ENCODE peak calls at places on chromosomes 2 and 18, in eight cellular contexts. One of them, this sample, is unnamed.

GRCh38 chr2:232310189-232310588 is 68.4 kb upstream of the ALPP start:
- DNase-seq in ovary: no peak
- DNase-seq in stimulated activated CD4-positive, alpha-beta T cell treated with anti-CD3 and anti-CD28 coated beads, Interleukin-15, amount 100 ng/mL, for 24 hours: peak
- DNase-seq in RWPE1: no peak
- DNase-seq in HS-5: no peak
- DNase-seq in Peyer's patch: no peak
- DNase-seq in HFFc6: no peak
- DNase-seq in fibroblast of the aortic adventitia: no peak
- DNase-seq in this sample: no peak

GRCh38 chr18:51666717-51667320 is 469.3 kb upstream of the MEX3C start:
- DNase-seq in fibroblast of the aortic adventitia: peak
- DNase-seq in Peyer's patch: no peak
- DNase-seq in stimulated activated CD4-positive, alpha-beta T cell treated with anti-CD3 and anti-CD28 coated beads, Interleukin-15, amount 100 ng/mL, for 24 hours: no peak
- DNase-seq in ovary: no peak
- DNase-seq in HS-5: no peak
- DNase-seq in HFFc6: no peak
- DNase-seq in RWPE1: no peak
- DNase-seq in this sample: no peak

GRCh38 chr2:47072018-47072691 is 83.0 kb downstream of the STPG4 start:
- DNase-seq in Peyer's patch: no peak
- DNase-seq in RWPE1: no peak
- DNase-seq in HS-5: no peak
- DNase-seq in ovary: peak
- DNase-seq in HFFc6: peak
- DNase-seq in fibroblast of the aortic adventitia: peak
- DNase-seq in stimulated activated CD4-positive, alpha-beta T cell treated with anti-CD3 and anti-CD28 coated beads, Interleukin-15, amount 100 ng/mL, for 24 hours: no peak
- DNase-seq in this sample: peak

GRCh38 chr2:9206991-9207640 is 504 bp downstream of the ASAP2 start:
- DNase-seq in stimulated activated CD4-positive, alpha-beta T cell treated with anti-CD3 and anti-CD28 coated beads, Interleukin-15, amount 100 ng/mL, for 24 hours: peak
- DNase-seq in RWPE1: peak
- DNase-seq in Peyer's patch: no peak
- DNase-seq in ovary: peak
- DNase-seq in HFFc6: no peak
- DNase-seq in HS-5: no peak
- DNase-seq in fibroblast of the aortic adventitia: no peak
- DNase-seq in this sample: peak

GRCh38 chr2:179332903-179333302 is 68.3 kb upstream of the SESTD1 start:
- DNase-seq in ovary: no peak
- DNase-seq in fibroblast of the aortic adventitia: no peak
- DNase-seq in HFFc6: peak
- DNase-seq in stimulated activated CD4-positive, alpha-beta T cell treated with anti-CD3 and anti-CD28 coated beads, Interleukin-15, amount 100 ng/mL, for 24 hours: no peak
- DNase-seq in Peyer's patch: no peak
- DNase-seq in RWPE1: peak
- DNase-seq in HS-5: no peak
- DNase-seq in this sample: no peak

GRCh38 chr2:73901143-73901542 is 8.3 kb downstream of the ACTG2 start:
- DNase-seq in stimulated activated CD4-positive, alpha-beta T cell treated with anti-CD3 and anti-CD28 coated beads, Interleukin-15, amount 100 ng/mL, for 24 hours: no peak
- DNase-seq in HS-5: no peak
- DNase-seq in HFFc6: no peak
- DNase-seq in RWPE1: no peak
- DNase-seq in ovary: no peak
- DNase-seq in fibroblast of the aortic adventitia: no peak
- DNase-seq in Peyer's patch: no peak
- DNase-seq in this sample: no peak

GRCh38 chr2:188388831-188389230 is 97.2 kb downstream of the GULP1 start:
- DNase-seq in Peyer's patch: no peak
- DNase-seq in ovary: no peak
- DNase-seq in HFFc6: no peak
- DNase-seq in fibroblast of the aortic adventitia: no peak
- DNase-seq in stimulated activated CD4-positive, alpha-beta T cell treated with anti-CD3 and anti-CD28 coated beads, Interleukin-15, amount 100 ng/mL, for 24 hours: no peak
- DNase-seq in RWPE1: no peak
- DNase-seq in HS-5: no peak
- DNase-seq in this sample: no peak

GRCh38 chr18:10270160-10270571 is 184.3 kb upstream of the APCDD1 start:
- DNase-seq in fibroblast of the aortic adventitia: peak
- DNase-seq in HS-5: no peak
- DNase-seq in stimulated activated CD4-positive, alpha-beta T cell treated with anti-CD3 and anti-CD28 coated beads, Interleukin-15, amount 100 ng/mL, for 24 hours: no peak
- DNase-seq in ovary: peak
- DNase-seq in RWPE1: no peak
- DNase-seq in Peyer's patch: no peak
- DNase-seq in HFFc6: peak
- DNase-seq in this sample: no peak

GRCh38 chr2:152466925-152467676 is 132.1 kb downstream of the FMNL2 start:
- DNase-seq in Peyer's patch: peak
- DNase-seq in HS-5: no peak
- DNase-seq in fibroblast of the aortic adventitia: peak
- DNase-seq in stimulated activated CD4-positive, alpha-beta T cell treated with anti-CD3 and anti-CD28 coated beads, Interleukin-15, amount 100 ng/mL, for 24 hours: no peak
- DNase-seq in ovary: no peak
- DNase-seq in HFFc6: no peak
- DNase-seq in RWPE1: peak
- DNase-seq in this sample: no peak

GRCh38 chr2:31962757-31963361 is 47.9 kb downstream of the MEMO1 start:
- DNase-seq in HS-5: no peak
- DNase-seq in ovary: no peak
- DNase-seq in Peyer's patch: no peak
- DNase-seq in RWPE1: no peak
- DNase-seq in HFFc6: no peak
- DNase-seq in fibroblast of the aortic adventitia: no peak
- DNase-seq in stimulated activated CD4-positive, alpha-beta T cell treated with anti-CD3 and anti-CD28 coated beads, Interleukin-15, amount 100 ng/mL, for 24 hours: peak
- DNase-seq in this sample: no peak

GRCh38 chr2:111905990-111906735 is 7.8 kb downstream of the MERTK start:
- DNase-seq in RWPE1: no peak
- DNase-seq in Peyer's patch: peak
- DNase-seq in stimulated activated CD4-positive, alpha-beta T cell treated with anti-CD3 and anti-CD28 coated beads, Interleukin-15, amount 100 ng/mL, for 24 hours: no peak
- DNase-seq in HS-5: no peak
- DNase-seq in ovary: no peak
- DNase-seq in HFFc6: no peak
- DNase-seq in fibroblast of the aortic adventitia: no peak
- DNase-seq in this sample: no peak

GRCh38 chr2:105821428-105822125 is 76.9 kb downstream of the NCK2 start:
- DNase-seq in HFFc6: no peak
- DNase-seq in stimulated activated CD4-positive, alpha-beta T cell treated with anti-CD3 and anti-CD28 coated beads, Interleukin-15, amount 100 ng/mL, for 24 hours: no peak
- DNase-seq in fibroblast of the aortic adventitia: no peak
- DNase-seq in HS-5: no peak
- DNase-seq in ovary: no peak
- DNase-seq in RWPE1: no peak
- DNase-seq in Peyer's patch: no peak
- DNase-seq in this sample: no peak

This sample was measured in mucosa of descending colon.